ENCODE peak calls at places on chromosomes 3 and 15, in seven cellular contexts. I is NCI-H345; F is C1 segment of cervical spinal cord; B is activated naive CD8-positive, alpha-beta T cell treated with anti-CD3 and anti-CD28 coated beads, Interleukin-2, amount 50 U/mL, for 24 hours; W is stimulated activated naive CD4-positive, alpha-beta T cell treated with Interleukin-2 at 50 U/mL for 16 hours; U is GM06990; V is lung. A is an unnamed sample.

GRCh38 chr3:107598926-107599754 is 76.4 kb downstream of the BBX start:
- DNase-seq in W (peak), U (peak), F (peak), V (peak), B (peak), I (no peak), A (peak)

GRCh38 chr3:53147161-53147902 is 13.7 kb upstream of the PRKCD start:
- DNase-seq in W (no peak), U (no peak), B (no peak), F (no peak), I (no peak), V (no peak), A (no peak)

GRCh38 chr3:45179163-45179562 is 33.0 kb upstream of the CDCP1 start:
- DNase-seq in V (no peak), U (no peak), F (no peak), I (no peak), B (no peak), W (no peak), A (no peak)

GRCh38 chr3:80215191-80215590 is 447.4 kb upstream of the ROBO1 start:
- DNase-seq in W (no peak), F (no peak), I (no peak), B (no peak), U (no peak), V (no peak), A (no peak)

GRCh38 chr3:9217784-9218513 is 31.5 kb downstream of the SRGAP3 start:
- DNase-seq in V (no peak), U (no peak), B (no peak), F (no peak), I (no peak), W (no peak), A (no peak)

GRCh38 chr15:100863406-100864198 is 16.0 kb upstream of the ALDH1A3 start:
- DNase-seq in W (no peak), V (no peak), U (no peak), F (peak), B (no peak), I (no peak), A (no peak)

GRCh38 chr3:182133752-182134151 is 422.0 kb downstream of the SOX2 start:
- DNase-seq in U (no peak), W (no peak), F (no peak), I (no peak), B (no peak), V (no peak), A (no peak)

GRCh38 chr3:59517448-59517847 is 467.6 kb upstream of the CFAP20DC start:
- DNase-seq in F (no peak), W (no peak), V (no peak), U (no peak), I (no peak), B (no peak), A (no peak)

GRCh38 chr3:41715376-41715775 is 246.5 kb downstream of the ULK4 start:
- DNase-seq in W (no peak), U (no peak), B (no peak), F (no peak), V (no peak), I (no peak), A (no peak)

GRCh38 chr15:57462391-57462790 is 86.1 kb downstream of the CGNL1 start:
- DNase-seq in V (no peak), W (no peak), I (no peak), U (no peak), B (no peak), F (no peak), A (no peak)